ENCODE peak calls at places on chromosomes 13 and 19, in seven cellular contexts. F, K, N, V, H, J and X are unnamed samples.

GRCh38 chr13:26406791-26407190 is 150.7 kb upstream of the WASF3 start:
- DNase-seq in F (no peak), K (no peak), N (no peak), V (no peak), H (no peak), J (no peak), X (no peak)

GRCh38 chr19:7288131-7288530 is 6.1 kb downstream of the INSR start:
- DNase-seq in F (no peak), K (no peak), N (no peak), V (no peak), H (no peak), J (no peak), X (no peak)

GRCh38 chr13:30963794-30964193 is 31.3 kb downstream of the TEX26 start:
- DNase-seq in F (no peak), K (no peak), N (peak; percentile 32), V (peak; percentile 46), H (no peak), J (peak; percentile 31), X (no peak)

GRCh38 chr19:35030257-35031071 is at the start of gene SCN1B:
- DNase-seq in F (no peak), K (peak; percentile 74), N (peak; percentile 82), V (peak; percentile 64), H (peak; percentile 40), J (peak; percentile 26), X (peak; percentile 76)

GRCh38 chr13:23871616-23872220 is 17.5 kb downstream of the MIPEP start:
- DNase-seq in F (no peak), K (no peak), N (no peak), V (peak; percentile 61), H (no peak), J (no peak), X (no peak)

GRCh38 chr13:93144031-93144430 is 82.6 kb upstream of the GPC6 start:
- DNase-seq in F (no peak), K (no peak), N (no peak), V (no peak), H (no peak), J (no peak), X (no peak)

GRCh38 chr19:6047741-6048231 is 62.5 kb downstream of the RFX2 start:
- DNase-seq in F (no peak), K (peak; percentile 40), N (peak; percentile 49), V (peak; percentile 56), H (no peak), J (peak; percentile 47), X (no peak)

GRCh38 chr19:49588370-49589122 is 2.4 kb upstream of the PRR12 start:
- DNase-seq in F (no peak), K (no peak), N (no peak), V (no peak), H (no peak), J (no peak), X (no peak)

GRCh38 chr19:4830332-4830731 is 1.2 kb downstream of the TICAM1 start:
- DNase-seq in F (no peak), K (no peak), N (no peak), V (no peak), H (no peak), J (no peak), X (no peak)

GRCh38 chr13:33383724-33384577 is 98.4 kb upstream of the STARD13 start:
- DNase-seq in F (no peak), K (no peak), N (no peak), V (no peak), H (no peak), J (peak; percentile 77), X (no peak)

GRCh38 chr13:112179421-112179820 is 112.5 kb downstream of the SOX1 start:
- DNase-seq in F (no peak), K (no peak), N (no peak), V (no peak), H (no peak), J (no peak), X (no peak)

GRCh38 chr19:45790942-45791341 is 1.7 kb downstream of the DMWD start:
- DNase-seq in F (no peak), K (peak; percentile 43), N (no peak), V (no peak), H (peak; percentile 62), J (no peak), X (no peak)

GRCh38 chr19:4889034-4889825 is 13.5 kb downstream of the ARRDC5 start:
- DNase-seq in F (no peak), K (no peak), N (no peak), V (peak; percentile 63), H (no peak), J (no peak), X (peak; percentile 0)

GRCh38 chr19:48489608-48490216 is 20.5 kb downstream of the CYTH2 start:
- DNase-seq in F (peak; percentile 65), K (peak; percentile 89), N (peak; percentile 90), V (peak; percentile 65), H (no peak), J (peak; percentile 76), X (peak; percentile 92)

GRCh38 chr13:31518666-31519065 is 220.7 kb upstream of the RXFP2 start:
- DNase-seq in F (no peak), K (no peak), N (no peak), V (no peak), H (no peak), J (no peak), X (no peak)

GRCh38 chr19:17624314-17624991 is 63.7 kb downstream of the UNC13A start:
- DNase-seq in F (no peak), K (no peak), N (no peak), V (no peak), H (no peak), J (no peak), X (no peak)

GRCh38 chr19:48149430-48149829 is 20.7 kb downstream of the LIG1 start:
- DNase-seq in F (no peak), K (no peak), N (no peak), V (peak; percentile 15), H (no peak), J (no peak), X (no peak)

GRCh38 chr13:32666990-32667571 is 80.8 kb downstream of the PDS5B start:
- DNase-seq in F (no peak), K (no peak), N (no peak), V (no peak), H (no peak), J (peak; percentile 34), X (no peak)

GRCh38 chr19:46032597-46033025 is 8.2 kb downstream of the IGFL4 start:
- DNase-seq in F (no peak), K (no peak), N (no peak), V (no peak), H (no peak), J (no peak), X (no peak)

GRCh38 chr19:33047422-33047821 is 17.3 kb downstream of the RHPN2 start:
- DNase-seq in F (no peak), K (peak; percentile 88), N (no peak), V (no peak), H (no peak), J (no peak), X (no peak)

GRCh38 chr13:67416047-67416925 is 186.2 kb upstream of the PCDH9 start:
- DNase-seq in F (no peak), K (no peak), N (peak; percentile 65), V (peak; percentile 63), H (no peak), J (no peak), X (peak; percentile 8)
- TF ChIP-seq CTCF in F (no peak), K (no peak), N (peak; percentile 68), V (peak; percentile 91), H (peak; percentile 25), J (no peak), X (peak; percentile 43)

GRCh38 chr19:1089126-1089771 is 5.9 kb downstream of the POLR2E start:
- DNase-seq in F (no peak), K (no peak), N (no peak), V (no peak), H (no peak), J (no peak), X (no peak)

GRCh38 chr19:1088419-1089066 is 6.6 kb downstream of the POLR2E start:
- DNase-seq in F (no peak), K (no peak), N (no peak), V (no peak), H (no peak), J (no peak), X (no peak)

GRCh38 chr19:1086618-1087017 is 8.6 kb downstream of the POLR2E start:
- DNase-seq in F (no peak), K (no peak), N (no peak), V (no peak), H (no peak), J (no peak), X (no peak)

GRCh38 chr19:1089891-1090290 is 5.3 kb downstream of the POLR2E start:
- DNase-seq in F (no peak), K (no peak), N (no peak), V (no peak), H (no peak), J (no peak), X (no peak)

DNA sequence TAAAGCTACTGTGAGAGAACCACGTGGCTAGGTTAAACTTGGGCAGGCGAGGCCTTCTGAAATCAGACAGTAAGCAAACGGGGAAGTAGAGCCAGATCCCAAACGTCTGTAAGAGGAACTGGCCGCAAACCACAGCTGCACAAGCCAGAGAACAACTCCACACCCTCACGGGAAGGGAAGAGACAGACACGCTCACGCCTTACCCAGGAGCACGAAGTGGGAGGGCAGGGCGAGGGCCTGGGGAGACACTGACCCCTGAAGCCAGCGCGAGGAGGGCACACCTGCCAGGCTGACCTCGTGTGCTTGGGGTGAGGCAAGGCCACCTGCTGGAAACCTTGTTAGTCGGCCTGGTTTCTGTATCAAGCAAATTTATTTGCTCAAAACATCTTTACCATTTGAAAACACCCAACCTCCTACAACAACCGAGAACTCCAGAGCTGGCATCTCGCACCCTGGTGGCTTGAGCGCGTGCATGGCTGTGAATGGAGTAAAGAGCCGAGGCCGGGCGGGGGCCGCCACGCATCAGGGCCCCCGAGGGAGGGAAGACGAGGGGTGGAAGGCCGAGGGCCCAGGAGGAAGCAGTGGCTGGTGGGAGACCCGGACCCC is 7.3 kb downstream of the POLR2E start:
- DNase-seq in F (no peak), K (no peak), N (no peak), V (no peak), H (no peak), J (no peak), X (no peak)
- TF ChIP-seq CTCF in F (no peak), K (no peak), N (no peak), V (no peak), H (no peak), J (no peak), X (no peak)

DNA sequence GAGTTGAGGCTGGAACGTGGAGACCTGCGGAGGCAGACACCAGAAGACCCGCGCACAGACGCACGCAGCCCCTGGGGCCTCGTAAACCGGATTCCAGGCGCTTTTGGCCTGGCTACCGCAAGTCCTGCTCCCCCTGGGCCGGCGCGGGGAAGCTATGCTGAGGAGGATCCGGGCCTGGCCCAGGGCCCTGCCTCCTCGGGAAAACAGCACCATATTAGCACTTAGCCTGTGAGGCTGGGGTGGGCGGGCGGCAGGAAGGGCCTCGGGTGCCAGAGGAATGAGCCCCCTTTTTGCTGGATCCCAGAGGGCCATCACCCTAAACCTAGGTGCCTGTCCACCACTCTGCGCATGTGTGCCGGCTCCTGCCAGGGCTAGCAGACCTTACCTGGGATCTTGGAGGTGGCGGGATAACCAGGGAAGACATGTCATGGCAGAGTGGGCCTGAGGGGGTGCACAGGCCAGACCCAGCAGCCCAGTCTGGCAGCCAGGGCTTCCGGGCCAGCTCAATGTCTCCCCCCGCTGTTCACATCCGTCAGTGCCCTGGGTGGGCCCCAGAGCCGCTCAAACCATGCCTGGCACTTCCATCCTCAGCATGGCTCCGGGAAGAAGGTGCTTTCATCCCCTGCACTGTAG is 7.3 kb downstream of the ELOF1 start:
- DNase-seq in F (no peak), K (no peak), N (peak; percentile 52), V (no peak), H (no peak), J (no peak), X (no peak)
- TF ChIP-seq CTCF in F (no peak), K (no peak), N (peak; percentile 30), V (peak; percentile 31), H (no peak), J (no peak), X (peak; percentile 21)

GRCh38 chr19:3275068-3275582 is 50.7 kb downstream of the CELF5 start:
- DNase-seq in F (no peak), K (no peak), N (peak; percentile 72), V (no peak), H (no peak), J (no peak), X (no peak)
- TF ChIP-seq CTCF in F (peak; percentile 58), K (peak; percentile 17), N (peak; percentile 42), V (peak; percentile 42), H (no peak), J (no peak), X (peak; percentile 51)